ENCODE peak calls at places on chromosomes 12 and 14, in five cellular contexts. H, I, E, O and C are unnamed samples.

GRCh38 chr12:113310489-113310888 is 24.4 kb downstream of the SLC8B1 start:
- DNase-seq in H (no peak), I (no peak), E (no peak), O (no peak), C (no peak)

GRCh38 chr12:49967042-49967776 is 5.5 kb downstream of the AQP5 start:
- DNase-seq in H (peak), I (peak), E (peak), O (peak), C (peak)

GRCh38 chr12:2959194-2959507 is at the start of gene TEAD4:
- DNase-seq in H (peak), I (peak), E (peak), O (no peak), C (peak)

GRCh38 chr14:35401853-35402252 is 2.7 kb downstream of the NFKBIA start:
- DNase-seq in H (no peak), I (peak), E (peak), O (no peak), C (no peak)

GRCh38 chr12:57063991-57064725 is 14.2 kb upstream of the MYO1A start:
- DNase-seq in H (no peak), I (no peak), E (no peak), O (no peak), C (no peak)

GRCh38 chr12:122082621-122083356 is 4.2 kb downstream of the MLXIP start:
- DNase-seq in H (no peak), I (no peak), E (no peak), O (no peak), C (no peak)

GRCh38 chr12:49825360-49825970 is 2.7 kb downstream of the NCKAP5L start:
- DNase-seq in H (no peak), I (peak), E (no peak), O (no peak), C (peak)

GRCh38 chr12:79936670-79937069 is 1.8 kb upstream of the PPP1R12A start:
- DNase-seq in H (no peak), I (no peak), E (no peak), O (no peak), C (no peak)

GRCh38 chr14:55339770-55340169 is 68.5 kb downstream of the FBXO34 start:
- DNase-seq in H (no peak), I (peak), E (no peak), O (no peak), C (no peak)

GRCh38 chr12:125092872-125093680 is 27.8 kb downstream of the AACS start:
- DNase-seq in H (peak), I (peak), E (peak), O (no peak), C (no peak)

GRCh38 chr12:12954361-12954760 is 2.4 kb upstream of the GPRC5D start:
- DNase-seq in H (no peak), I (no peak), E (no peak), O (no peak), C (no peak)

GRCh38 chr12:67750528-67751183 is 102.1 kb downstream of the DYRK2 start:
- DNase-seq in H (no peak), I (no peak), E (no peak), O (no peak), C (no peak)

GRCh38 chr12:52246720-52247621 is 13.9 kb downstream of the KRT7 start:
- DNase-seq in H (no peak), I (no peak), E (peak), O (no peak), C (no peak)

GRCh38 chr12:108948369-108948768 is 68.5 kb downstream of the DAO start:
- DNase-seq in H (no peak), I (peak), E (no peak), O (no peak), C (no peak)

GRCh38 chr14:68144051-68144681 is 324.6 kb downstream of the RAD51B start:
- DNase-seq in H (no peak), I (peak), E (no peak), O (no peak), C (peak)

GRCh38 chr14:30185832-30186231 is 258.2 kb upstream of the PRKD1 start:
- DNase-seq in H (no peak), I (no peak), E (no peak), O (no peak), C (no peak)

GRCh38 chr14:99930420-99931274 is 134.6 kb upstream of the EVL start:
- DNase-seq in H (no peak), I (peak), E (no peak), O (no peak), C (peak)

GRCh38 chr14:35336171-35337073 is 44.2 kb downstream of the PSMA6 start:
- DNase-seq in H (peak), I (peak), E (peak), O (peak), C (peak)

GRCh38 chr12:52181757-52182156 is 10.1 kb downstream of the KRT80 start:
- DNase-seq in H (no peak), I (peak), E (no peak), O (no peak), C (peak)

GRCh38 chr12:66423290-66423689 is 121.0 kb downstream of the HELB start:
- DNase-seq in H (no peak), I (no peak), E (no peak), O (no peak), C (no peak)

GRCh38 chr12:114835031-114835430 is 151.1 kb upstream of the TBX3 start:
- DNase-seq in H (no peak), I (peak), E (no peak), O (no peak), C (peak)

GRCh38 chr12:79848321-79848720 is 86.6 kb downstream of the PPP1R12A start:
- DNase-seq in H (no peak), I (peak), E (no peak), O (no peak), C (no peak)

GRCh38 chr12:90621927-90622326 is 333.0 kb downstream of the CCER1 start:
- DNase-seq in H (no peak), I (peak), E (no peak), O (no peak), C (peak)

GRCh38 chr12:131894981-131895639 is 688 bp downstream of the ULK1 start:
- DNase-seq in H (peak), I (peak), E (no peak), O (no peak), C (no peak)

GRCh38 chr14:89024691-89025090 is 200.2 kb downstream of the TTC8 start:
- DNase-seq in H (no peak), I (no peak), E (no peak), O (no peak), C (no peak)

GRCh38 chr12:83945871-83946270 is 966.7 kb downstream of the SLC6A15 start:
- DNase-seq in H (no peak), I (peak), E (no peak), O (no peak), C (peak)

GRCh38 chr12:54051916-54052744 is 1.5 kb upstream of the HOXC4 start:
- DNase-seq in H (no peak), I (no peak), E (no peak), O (no peak), C (no peak)

GRCh38 chr12:89695100-89695499 is 13.5 kb downstream of the ATP2B1 start:
- DNase-seq in H (no peak), I (peak), E (no peak), O (no peak), C (peak)

GRCh38 chr14:64786296-64787149 is 82.3 kb downstream of the PLEKHG3 start:
- DNase-seq in H (no peak), I (no peak), E (no peak), O (no peak), C (no peak)

GRCh38 chr12:6961278-6961694 is 9.2 kb downstream of the PHB2 start:
- DNase-seq in H (peak), I (peak), E (peak), O (no peak), C (peak)